ENCODE peak calls at places on chromosomes 16 and 17, in seven cellular contexts. C is adipocyte; Z is heart right ventricle; R is NCI-H524 treated with DMSO at 0.1 percent for 48 hours; O is stimulated activated CD4-positive, alpha-beta T cell treated with anti-CD3 and anti-CD28 coated beads, Interleukin-2, amount 100 ng/mL, for 24 hours; V is CD4-positive, alpha-beta T cell; M is GOT3. U is an unnamed sample.

GRCh38 chr17:82299452-82299851 is 18.0 kb downstream of the CD7 start:
- DNase-seq in C (no peak), Z (no peak), R (no peak), O (no peak), V (peak), M (no peak), U (no peak)

GRCh38 chr17:42920922-42921321 is 20.3 kb downstream of the G6PC1 start:
- DNase-seq in C (no peak), Z (peak), R (no peak), O (no peak), V (no peak), M (no peak), U (no peak)

GRCh38 chr17:16040710-16041251 is 41.2 kb downstream of the TTC19 start:
- DNase-seq in C (peak), Z (no peak), R (no peak), O (no peak), V (no peak), M (no peak), U (no peak)

GRCh38 chr17:74213897-74214386 is 571 bp downstream of the TTYH2 start:
- DNase-seq in C (no peak), Z (peak), R (peak), O (no peak), V (no peak), M (no peak), U (no peak)

GRCh38 chr16:56549744-56550385 is 15.0 kb upstream of the MT4 start:
- DNase-seq in C (no peak), Z (no peak), R (no peak), O (no peak), V (no peak), M (no peak), U (no peak)

GRCh38 chr17:46821482-46822387 is 3.2 kb upstream of the WNT3 start:
- DNase-seq in C (no peak), Z (no peak), R (no peak), O (no peak), V (no peak), M (no peak), U (no peak)

GRCh38 chr16:86377251-86378022 is 132.9 kb upstream of the FOXF1 start:
- DNase-seq in C (no peak), Z (no peak), R (no peak), O (no peak), V (no peak), M (no peak), U (no peak)

GRCh38 chr17:1487939-1488825 is 4.3 kb downstream of the MYO1C start:
- DNase-seq in C (peak), Z (peak), R (no peak), O (peak), V (peak), M (peak), U (peak)

GRCh38 chr17:72608436-72608835 is 484.1 kb downstream of the SLC39A11 start:
- DNase-seq in C (no peak), Z (no peak), R (no peak), O (no peak), V (no peak), M (no peak), U (no peak)

GRCh38 chr17:79695293-79696158 is 35.2 kb upstream of the ENPP7 start:
- DNase-seq in C (peak), Z (no peak), R (peak), O (no peak), V (no peak), M (no peak), U (no peak)

GRCh38 chr16:4564661-4565267 is 8.6 kb downstream of the C16orf96 start:
- DNase-seq in C (no peak), Z (no peak), R (no peak), O (no peak), V (no peak), M (no peak), U (no peak)

GRCh38 chr16:24174977-24175376 is 81.2 kb upstream of the CACNG3 start:
- DNase-seq in C (no peak), Z (no peak), R (no peak), O (no peak), V (no peak), M (no peak), U (no peak)

GRCh38 chr16:14070877-14071575 is at the start of gene MRTFB:
- DNase-seq in C (peak), Z (peak), R (no peak), O (peak), V (peak), M (peak), U (peak)

GRCh38 chr16:726438-727290 is at the start of the genes CCDC78 and HAGHL:
- DNase-seq in C (peak), Z (peak), R (no peak), O (peak), V (peak), M (no peak), U (no peak)

GRCh38 chr16:87854053-87854906 is 15.0 kb downstream of the SLC7A5 start:
- DNase-seq in C (no peak), Z (no peak), R (no peak), O (no peak), V (no peak), M (no peak), U (peak)

GRCh38 chr16:55571191-55571897 is 4.9 kb downstream of the CAPNS2 start:
- DNase-seq in C (no peak), Z (no peak), R (no peak), O (no peak), V (no peak), M (no peak), U (no peak)

GRCh38 chr16:11333696-11334095 is 11.6 kb upstream of the RMI2 start:
- DNase-seq in C (peak), Z (no peak), R (no peak), O (no peak), V (no peak), M (no peak), U (no peak)

GRCh38 chr17:19728114-19728495 is 11.7 kb upstream of the SLC47A2 start:
- DNase-seq in C (peak), Z (peak), R (peak), O (no peak), V (no peak), M (no peak), U (no peak)

GRCh38 chr16:30060354-30061194 is 5.0 kb upstream of the ALDOA start:
- DNase-seq in C (no peak), Z (peak), R (peak), O (no peak), V (no peak), M (no peak), U (no peak)

GRCh38 chr16:11636172-11636721 is 32.0 kb upstream of the SNN start:
- DNase-seq in C (no peak), Z (no peak), R (no peak), O (no peak), V (no peak), M (no peak), U (no peak)

GRCh38 chr17:62163847-62164246 is 98.8 kb upstream of the MED13 start:
- DNase-seq in C (no peak), Z (no peak), R (no peak), O (no peak), V (no peak), M (no peak), U (no peak)

GRCh38 chr17:10048951-10049350 is 143.9 kb upstream of the RCVRN start:
- DNase-seq in C (no peak), Z (no peak), R (no peak), O (no peak), V (no peak), M (no peak), U (no peak)

GRCh38 chr17:57132663-57133062 is 47.6 kb downstream of the AKAP1 start:
- DNase-seq in C (no peak), Z (no peak), R (no peak), O (no peak), V (no peak), M (no peak), U (no peak)

GRCh38 chr16:87585452-87586200 is 16.7 kb upstream of the JPH3 start:
- DNase-seq in C (no peak), Z (no peak), R (no peak), O (no peak), V (no peak), M (no peak), U (no peak)

GRCh38 chr17:1043601-1044251 is 46.8 kb downstream of the TIMM22 start:
- DNase-seq in C (no peak), Z (peak), R (no peak), O (no peak), V (no peak), M (no peak), U (no peak)

GRCh38 chr17:72534776-72535175 is 414.0 kb downstream of the SOX9 start:
- DNase-seq in C (no peak), Z (no peak), R (no peak), O (no peak), V (no peak), M (no peak), U (no peak)

GRCh38 chr16:27824006-27824405 is 239.5 kb downstream of the GSG1L start:
- DNase-seq in C (no peak), Z (no peak), R (no peak), O (no peak), V (no peak), M (no peak), U (no peak)

GRCh38 chr16:27776556-27776955 is 226.6 kb downstream of the KATNIP start:
- DNase-seq in C (no peak), Z (no peak), R (no peak), O (no peak), V (no peak), M (no peak), U (no peak)

GRCh38 chr17:73639322-73639721 is 4.9 kb downstream of the SDK2 start:
- DNase-seq in C (no peak), Z (no peak), R (no peak), O (no peak), V (no peak), M (no peak), U (no peak)

GRCh38 chr16:1712791-1713261 is 6.8 kb downstream of the MAPK8IP3 start:
- DNase-seq in C (peak), Z (no peak), R (no peak), O (no peak), V (no peak), M (no peak), U (no peak)

GRCh38 chr16:17899141-17899540 is 428.4 kb upstream of the XYLT1 start:
- DNase-seq in C (no peak), Z (no peak), R (no peak), O (no peak), V (no peak), M (no peak), U (no peak)

U was measured in effector memory CD8-positive, alpha-beta T cell.